ENCODE peak calls at places on chromosomes 13 and 19, in eight cellular contexts. C is GM23248, K is GM18507, P is posterior cingulate gyrus, N is HTR-8/SVneo, T is stomach, B is astrocyte of the spinal cord, A is nucleus accumbens. D is an unnamed sample.

GRCh38 chr19:11578342-11579142 is 1.1 kb upstream of the ACP5 start:
- DNase-seq in B (no peak), A (no peak), P (no peak), T (peak), C (no peak), K (no peak), N (no peak), D (no peak)

GRCh38 chr13:97200081-97200942 is 21.8 kb upstream of the MBNL2 start:
- DNase-seq in B (no peak), C (no peak), A (no peak), P (no peak), T (no peak), N (no peak), K (no peak), D (no peak)

GRCh38 chr19:47693489-47693888 is 19.7 kb upstream of the EHD2 start:
- DNase-seq in K (no peak), B (no peak), A (no peak), T (no peak), N (no peak), C (no peak), P (no peak), D (no peak)

GRCh38 chr13:25203256-25203794 is 31.2 kb upstream of the AMER2 start:
- DNase-seq in A (no peak), P (no peak), B (no peak), T (no peak), K (no peak), C (peak), N (no peak), D (no peak)

GRCh38 chr13:68232351-68233130 is 1002.4 kb upstream of the PCDH9 start:
- DNase-seq in K (no peak), B (peak), C (no peak), T (no peak), N (peak), P (no peak), A (no peak), D (no peak)

GRCh38 chr13:98998831-98999634 is 21.2 kb upstream of the DOCK9 start:
- DNase-seq in B (no peak), A (no peak), P (no peak), N (no peak), T (no peak), C (peak), K (no peak), D (no peak)

GRCh38 chr19:3978145-3978544 is 7.1 kb downstream of the EEF2 start:
- DNase-seq in B (no peak), T (no peak), P (no peak), A (no peak), K (no peak), N (no peak), C (no peak), D (no peak)

GRCh38 chr19:39140195-39140516 is 14.6 kb downstream of the PAK4 start:
- DNase-seq in K (no peak), P (no peak), A (no peak), C (no peak), N (no peak), B (no peak), T (no peak), D (no peak)

GRCh38 chr19:44648536-44649370 is 5.0 kb downstream of the PVR start:
- DNase-seq in A (no peak), N (no peak), P (no peak), B (peak), C (peak), T (no peak), K (no peak), D (no peak)

D was measured in T1000.